ENCODE peak calls at places on chromosomes 7 and 10, in four cellular contexts. A is neural progenitor cell, V is HCT116, S is PC-3. R is an unnamed sample.

GRCh38 chr7:12458520-12459131 is 55.0 kb upstream of the VWDE start:
- DNase-seq in S (peak), V (peak), A (peak), R (peak)

GRCh38 chr10:111973306-111973705 is 210.3 kb downstream of the GPAM start:
- DNase-seq in V (no peak), A (no peak), S (no peak), R (no peak)

GRCh38 chr10:43278216-43278615 is 11.4 kb upstream of the RASGEF1A start:
- DNase-seq in S (peak), V (no peak), A (no peak), R (no peak)

GRCh38 chr7:25653412-25653811 is 425.1 kb upstream of the NPVF start:
- DNase-seq in S (no peak), V (no peak), A (no peak), R (no peak)

GRCh38 chr7:619356-619840 is 99.8 kb upstream of the PDGFA start:
- DNase-seq in A (no peak), V (no peak), S (no peak), R (no peak)

GRCh38 chr7:101386558-101387199 is 24.0 kb downstream of the COL26A1 start:
- DNase-seq in A (peak), S (no peak), V (no peak), R (peak)

GRCh38 chr7:151351027-151351426 is 9.4 kb downstream of the NUB1 start:
- DNase-seq in A (peak), V (no peak), S (no peak), R (no peak)

GRCh38 chr7:145350334-145350733 is 514.5 kb upstream of the TPK1 start:
- DNase-seq in V (no peak), S (no peak), A (no peak), R (no peak)

GRCh38 chr7:47418910-47419309 is 163.0 kb downstream of the TNS3 start:
- DNase-seq in S (no peak), A (no peak), V (no peak), R (no peak)

GRCh38 chr10:68562666-68563522 is 2.8 kb downstream of the TET1 start:
- DNase-seq in S (no peak), A (peak), V (no peak), R (peak)

GRCh38 chr10:86497621-86498020 is 24.0 kb downstream of the WAPL start:
- DNase-seq in S (no peak), V (no peak), A (no peak), R (no peak)

GRCh38 chr7:130957140-130957513 is 223.1 kb upstream of the KLF14 start:
- DNase-seq in S (no peak), V (no peak), A (no peak), R (no peak)

GRCh38 chr10:32346551-32347362 is at the start of gene EPC1:
- DNase-seq in A (peak), S (peak), V (peak), R (peak)

GRCh38 chr10:70480254-70480861 is 1.8 kb downstream of the PALD1 start:
- DNase-seq in V (no peak), A (no peak), S (no peak), R (peak)

GRCh38 chr10:70479161-70479531 is 579 bp downstream of the PALD1 start:
- DNase-seq in V (no peak), S (no peak), A (peak), R (peak)

GRCh38 chr10:70477661-70478162 is 855 bp upstream of the PALD1 start:
- DNase-seq in A (peak), S (peak), V (peak), R (peak)

GRCh38 chr10:70479626-70480253 is 1.2 kb downstream of the PALD1 start:
- DNase-seq in V (no peak), A (no peak), S (no peak), R (peak)

GRCh38 chr10:70478191-70479160 is at the start of gene PALD1:
- DNase-seq in A (peak), S (peak), V (peak), R (peak)
- TF ChIP-seq EZH2 in A (peak), S (peak), V (no peak), R (no peak)

GRCh38 chr10:109987828-109988227 is 20.0 kb upstream of the ADD3 start:
- DNase-seq in V (no peak), S (no peak), A (no peak), R (no peak)

GRCh38 chr10:109984013-109984412 is 23.8 kb upstream of the ADD3 start:
- DNase-seq in V (no peak), A (no peak), S (no peak), R (no peak)

GRCh38 chr10:109988231-109988630 is 19.6 kb upstream of the ADD3 start:
- DNase-seq in V (no peak), A (no peak), S (no peak), R (no peak)

GRCh38 chr10:109982812-109983211 is 25.0 kb upstream of the ADD3 start:
- DNase-seq in V (no peak), S (no peak), A (no peak), R (no peak)

DNA sequence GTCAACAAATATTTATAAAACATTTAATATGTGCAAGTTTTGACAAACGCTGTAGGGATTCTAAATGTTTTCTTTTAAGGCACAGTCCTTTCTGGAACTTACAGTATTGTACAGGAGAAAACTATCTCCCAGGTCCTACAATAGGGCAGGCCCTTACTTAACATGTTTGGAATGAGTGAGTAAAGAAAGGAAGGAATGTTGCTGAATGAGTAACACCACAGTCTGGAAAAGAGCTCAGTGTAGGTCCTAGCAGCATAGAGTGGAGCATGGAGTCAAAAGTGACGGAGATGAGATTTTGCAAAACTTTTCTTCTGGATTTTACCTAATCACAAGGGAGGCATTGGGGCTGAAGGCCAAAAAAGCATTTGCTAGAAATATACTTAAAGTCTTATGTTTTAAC is 20.4 kb upstream of the ADD3 start:
- DNase-seq in V (no peak), A (no peak), S (peak), R (no peak)
- TF ChIP-seq EZH2phosphoT487 in V (no peak), A (no peak), S (no peak), R (no peak)

GRCh38 chr10:74976565-74976964 is 134.9 kb upstream of the SAMD8 start:
- DNase-seq in V (no peak), A (peak), S (no peak), R (no peak)
- H3K9ac ChIP-seq in V (no peak), A (no peak), S (no peak), R (no peak)

DNA sequence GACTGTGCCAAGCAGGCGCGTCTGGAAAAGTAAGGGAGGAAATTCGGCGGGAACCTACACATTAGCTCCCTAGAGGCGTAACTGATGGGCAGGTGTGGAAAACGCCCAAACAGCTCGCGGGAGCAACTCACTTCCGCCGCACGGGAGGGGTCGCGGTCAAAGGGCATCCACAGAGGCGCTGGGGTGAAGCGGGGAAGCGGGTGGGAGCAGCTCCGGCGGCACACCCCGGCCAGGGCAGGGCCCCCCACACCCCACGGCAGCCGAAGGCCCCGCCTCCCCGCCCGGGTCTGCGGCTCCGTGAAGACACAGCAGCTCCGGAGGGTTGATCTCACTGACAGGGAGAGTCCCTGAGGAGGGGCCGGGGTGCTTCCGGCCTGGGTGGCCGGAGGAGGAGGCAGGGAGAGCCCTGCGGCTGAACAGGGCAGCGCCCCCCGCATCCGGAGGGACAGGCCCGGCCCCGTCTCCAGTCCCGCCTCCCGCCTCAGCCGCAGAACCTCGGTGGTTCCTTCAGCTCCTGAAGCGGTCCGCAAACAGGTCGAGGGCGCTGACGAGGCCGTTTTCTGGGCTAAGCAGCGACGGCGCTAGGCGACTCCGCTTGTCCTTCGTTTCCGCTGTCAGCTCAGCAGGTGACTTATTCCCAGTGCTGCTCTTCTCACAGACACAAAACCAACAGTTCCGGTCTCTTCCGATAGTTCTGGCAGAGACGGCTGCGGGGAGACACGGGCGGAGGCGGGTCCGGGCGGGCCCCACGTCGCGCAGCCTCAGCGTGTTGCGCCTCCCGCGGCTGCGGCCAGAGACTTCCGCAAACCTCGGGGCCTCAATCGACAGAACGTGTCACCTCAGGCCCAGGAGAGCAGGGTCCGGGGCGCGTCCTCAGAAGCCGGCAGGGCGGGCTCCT is 276.1 kb downstream of the DNAJB6 start:
- DNase-seq in V (no peak), A (peak), S (peak), R (no peak)
- TF ChIP-seq EZH2 in V (no peak), A (peak), S (no peak), R (no peak)

DNA sequence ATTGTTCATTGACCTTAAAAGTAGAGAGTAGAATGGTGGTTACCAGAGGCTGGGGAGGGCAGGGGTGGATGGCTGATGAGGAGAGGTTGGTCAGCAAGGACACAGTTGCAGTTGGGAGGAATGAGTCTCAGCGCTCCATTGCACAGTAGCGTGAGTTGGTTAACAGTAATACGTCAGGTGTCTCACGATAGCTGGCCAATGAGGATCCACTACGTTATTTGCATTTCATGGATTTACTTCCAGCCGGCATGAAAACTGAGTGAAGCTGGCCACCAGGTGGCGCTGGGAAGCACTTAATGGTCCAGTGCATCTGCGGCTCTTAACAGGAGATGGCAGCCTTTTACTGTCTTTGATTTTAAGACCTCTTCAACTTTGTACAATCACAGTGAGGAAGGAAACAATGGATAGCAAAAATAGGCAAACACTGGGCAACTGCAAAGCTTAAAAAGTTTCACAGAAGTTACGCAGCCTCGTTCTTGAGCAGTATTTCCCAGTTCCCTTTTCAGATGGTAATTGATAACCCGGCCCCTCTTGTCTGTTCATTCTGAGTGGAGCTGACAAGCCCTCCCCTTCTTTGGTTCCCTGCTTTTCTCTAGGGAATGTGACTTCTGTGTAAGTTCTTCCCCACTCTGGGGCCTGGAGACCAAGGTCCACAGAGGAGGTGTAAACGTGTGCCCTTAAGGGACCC is 23.7 kb downstream of the AKR1E2 start:
- DNase-seq in A (peak), S (peak), V (peak), R (peak)
- TF ChIP-seq EZH2phosphoT487 in A (no peak), S (no peak), V (no peak), R (no peak)

GRCh38 chr10:103918053-103918846 is at the start of gene STN1:
- DNase-seq in A (peak), V (peak), S (peak), R (peak)
- H3K9ac ChIP-seq in A (peak), V (peak), S (peak), R (peak)

GRCh38 chr10:117135026-117135372 is 3.1 kb downstream of the VAX1 start:
- DNase-seq in S (no peak), A (no peak), V (no peak), R (no peak)

GRCh38 chr10:117134084-117135025 is 3.7 kb downstream of the VAX1 start:
- DNase-seq in A (peak), S (no peak), V (no peak), R (no peak)

GRCh38 chr10:117132751-117133231 is 5.3 kb downstream of the VAX1 start:
- DNase-seq in V (no peak), A (peak), S (no peak), R (no peak)

GRCh38 chr10:117131390-117132327 is 6.4 kb downstream of the VAX1 start:
- DNase-seq in A (peak), S (no peak), V (no peak), R (no peak)

DNA sequence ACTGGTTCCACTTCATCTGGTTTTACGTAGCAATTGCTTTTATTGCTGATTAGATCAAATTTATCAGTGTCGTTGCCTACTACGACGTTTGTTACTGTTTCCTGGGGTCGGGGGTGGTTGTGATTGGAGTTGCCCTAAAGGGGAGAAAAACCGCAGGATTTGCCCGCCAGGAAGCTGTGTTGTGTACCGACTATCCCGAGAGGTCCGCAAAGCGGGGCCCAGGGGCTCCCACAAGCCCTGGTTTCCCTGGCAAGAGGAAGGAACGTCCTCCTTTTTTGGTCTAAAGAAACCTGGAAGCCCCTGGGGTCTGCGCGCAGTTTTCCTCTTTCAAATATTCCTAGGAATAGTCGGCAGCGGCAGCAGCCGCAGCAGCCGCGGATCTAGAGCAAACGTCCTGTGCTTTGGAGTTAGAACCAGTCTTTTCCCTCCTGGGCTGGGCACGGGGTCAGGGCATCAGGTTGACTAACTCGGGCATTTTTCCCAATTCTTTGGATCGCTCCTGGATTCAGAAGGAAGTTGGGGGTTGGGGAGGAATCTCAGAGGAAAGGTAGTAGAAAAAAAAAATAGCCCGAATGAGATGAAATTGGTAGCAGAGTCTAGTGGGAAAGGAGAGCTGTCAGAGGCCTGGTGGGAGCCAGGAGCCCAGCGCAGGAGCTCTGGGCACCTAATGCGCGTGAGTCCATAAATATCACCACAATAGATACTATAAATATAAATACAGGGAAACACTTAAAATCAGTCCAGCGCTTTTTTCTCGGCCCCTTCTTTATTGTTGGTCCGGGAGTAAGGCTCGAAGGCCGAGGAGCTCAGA is 4.6 kb downstream of the VAX1 start:
- DNase-seq in V (no peak), A (peak), S (no peak), R (no peak)
- TF ChIP-seq EZH2 in V (no peak), A (peak), S (no peak), R (no peak)

GRCh38 chr7:98423043-98423442 is 22.2 kb upstream of the BAIAP2L1 start:
- DNase-seq in V (peak), A (no peak), S (peak), R (no peak)
- TF ChIP-seq EZH2phosphoT487 in V (no peak), A (no peak), S (no peak), R (no peak)

GRCh38 chr7:5479133-5479745 is 55.6 kb upstream of the TNRC18 start:
- DNase-seq in V (no peak), S (no peak), A (no peak), R (no peak)
- H3K9ac ChIP-seq in V (no peak), S (no peak), A (no peak), R (no peak)